ENCODE peak calls at places on chromosomes 4 and X, in ten cellular contexts. K is progenitor cell of endocrine pancreas, H is neural crest cell, X is foreskin fibroblast, M is SK-N-SH, S is IMR-90, Q is hepatocyte, J is cardiac fibroblast, W is GM10248, D is astrocyte of the spinal cord. F is an unnamed sample.

GRCh38 chr4:174394915-174395314 is 111.2 kb downstream of the CEP44 start:
- DNase-seq in S (peak; percentile 63), D (peak; percentile 75), X (peak; percentile 62), J (no peak), Q (no peak), M (no peak), W (no peak), H (no peak), K (no peak), F (no peak)

GRCh38 chr4:141962486-141962885 is 326.1 kb downstream of the IL15 start:
- DNase-seq in W (no peak), D (no peak), J (no peak), Q (no peak), M (no peak), H (no peak), S (no peak), X (no peak), K (no peak), F (no peak)

GRCh38 chr4:20618010-20618409 is 82.2 kb upstream of the PACRGL start:
- DNase-seq in S (no peak), Q (peak; percentile 19), K (no peak), X (peak; percentile 33), W (no peak), J (no peak), H (no peak), M (no peak), D (no peak), F (no peak)

GRCh38 chr4:84578540-84579409 is 4.2 kb upstream of the CDS1 start:
- DNase-seq in J (peak; percentile 79), W (no peak), X (peak; percentile 67), M (peak; percentile 17), H (no peak), Q (peak; percentile 62), K (no peak), D (peak; percentile 65), S (peak; percentile 58), F (no peak)

GRCh38 chr4:88900432-88900831 is 156.6 kb downstream of the FAM13A start:
- DNase-seq in J (peak; percentile 29), H (no peak), Q (no peak), W (no peak), M (no peak), S (peak; percentile 81), K (no peak), X (peak; percentile 76), D (peak; percentile 63), F (no peak)

GRCh38 chrX:138775501-138775900 is 64.0 kb upstream of the FGF13 start:
- DNase-seq in D (peak; percentile 30), Q (peak; percentile 28), W (peak; percentile 18), J (peak; percentile 25), S (peak; percentile 21), H (no peak), M (peak; percentile 30), K (no peak), X (peak; percentile 24), F (no peak)

GRCh38 chr4:188660796-188661195 is 521.6 kb downstream of the TRIML1 start:
- DNase-seq in S (no peak), K (no peak), H (peak; percentile 8), W (no peak), M (no peak), D (no peak), J (no peak), Q (no peak), X (no peak), F (no peak)

GRCh38 chrX:46793386-46794143 is 34.6 kb upstream of the SLC9A7 start:
- DNase-seq in J (no peak), W (no peak), S (no peak), H (no peak), X (no peak), K (no peak), M (no peak), D (no peak), Q (no peak), F (no peak)

GRCh38 chrX:10004832-10005475 is 37.8 kb downstream of the CLDN34 start:
- DNase-seq in H (no peak), J (no peak), W (no peak), Q (no peak), S (no peak), K (no peak), X (no peak), D (no peak), M (no peak), F (no peak)

GRCh38 chr4:62243895-62244294 is 1043.8 kb downstream of the ADGRL3 start:
- DNase-seq in K (no peak), M (no peak), X (no peak), J (no peak), Q (no peak), W (no peak), S (no peak), H (no peak), D (no peak), F (no peak)

GRCh38 chr4:89836897-89837384 is at the start of gene SNCA:
- DNase-seq in S (peak; percentile 21), D (peak; percentile 64), M (peak; percentile 90), H (peak; percentile 76), Q (peak; percentile 74), J (peak; percentile 55), K (peak; percentile 51), W (peak; percentile 29), X (peak; percentile 86), F (no peak)

GRCh38 chr4:118981171-118981838 is 92.7 kb downstream of the SYNPO2 start:
- DNase-seq in X (peak; percentile 43), Q (no peak), M (no peak), K (no peak), W (no peak), J (no peak), H (no peak), S (peak; percentile 81), D (no peak), F (no peak)

GRCh38 chr4:64359496-64359895 is 49.8 kb downstream of the TECRL start:
- DNase-seq in J (no peak), K (no peak), M (no peak), D (no peak), Q (no peak), S (no peak), W (no peak), H (no peak), X (no peak), F (no peak)

DNA sequence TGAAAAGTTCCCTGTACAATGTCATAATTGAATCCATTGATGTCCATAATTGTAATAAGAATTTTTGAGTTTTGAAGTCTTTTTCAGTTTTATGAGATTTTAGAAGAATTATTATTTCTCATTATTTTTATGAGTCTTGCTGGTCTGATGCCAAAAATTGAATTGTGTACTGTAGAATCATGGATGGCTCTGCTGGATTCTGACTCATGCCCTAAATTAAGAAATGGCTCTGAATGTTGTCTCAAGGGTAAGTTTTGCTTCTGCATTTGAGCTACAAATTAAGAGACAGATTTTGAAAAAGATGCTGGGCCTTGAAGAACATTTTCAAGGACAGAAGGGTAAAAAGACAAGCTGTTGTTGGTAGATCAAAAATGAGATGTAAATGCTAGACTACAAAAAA is 132.9 kb upstream of the MAP9 start:
- DNase-seq in M (no peak), J (peak; percentile 24), H (no peak), Q (no peak), S (peak; percentile 57), W (no peak), K (no peak), D (no peak), X (peak; percentile 62), F (no peak)
- TF ChIP-seq CTCF in M (no peak), J (no peak), H (no peak), Q (no peak), S (no peak), W (no peak), K (no peak), D (no peak), X (no peak), F (no peak)

GRCh38 chrX:85611926-85612325 is 232.5 kb upstream of the POF1B start:
- DNase-seq in W (peak; percentile 3), D (peak; percentile 2), M (peak; percentile 2), J (peak; percentile 8), K (no peak), H (no peak), X (peak; percentile 6), Q (no peak), S (peak; percentile 22), F (no peak)
- TF ChIP-seq CTCF in W (peak; percentile 33), D (no peak), M (peak; percentile 66), J (peak; percentile 17), K (peak; percentile 58), H (peak; percentile 63), X (no peak), Q (peak; percentile 51), S (peak; percentile 53), F (no peak)

GRCh38 chr4:189973646-189974045 is 33.0 kb downstream of the FRG1 start:
- DNase-seq in W (no peak), M (no peak), S (no peak), H (no peak), D (no peak), X (no peak), K (no peak), J (no peak), Q (no peak), F (no peak)

GRCh38 chr4:189979196-189980047 is 38.8 kb downstream of the FRG1 start:
- DNase-seq in H (no peak), W (no peak), D (no peak), M (no peak), S (no peak), J (no peak), Q (no peak), X (no peak), K (no peak), F (no peak)

DNA sequence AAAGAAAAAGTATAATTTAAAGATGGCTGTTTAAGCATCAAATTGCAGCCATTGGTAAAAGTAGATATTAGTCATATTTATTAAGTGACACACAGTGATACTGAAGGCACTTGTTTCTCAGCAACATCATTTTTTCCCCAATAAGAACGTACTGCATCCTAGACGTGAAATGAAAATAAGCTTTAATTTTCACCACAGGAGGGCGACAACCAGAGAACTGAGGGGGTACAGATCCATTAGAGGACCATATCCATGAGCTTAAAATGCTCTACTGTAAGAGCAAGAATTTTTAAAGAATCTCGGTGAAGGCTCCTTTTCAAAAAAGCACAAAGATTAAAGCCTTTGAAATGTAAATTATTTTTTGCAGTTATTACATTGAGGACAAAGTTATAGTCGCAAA is 33.4 kb downstream of the FRG1 start:
- DNase-seq in K (no peak), Q (no peak), S (no peak), H (no peak), M (peak; percentile 50), X (no peak), D (no peak), W (no peak), J (no peak), F (no peak)
- TF ChIP-seq CTCF in K (no peak), Q (peak; percentile 27), S (peak; percentile 24), H (peak; percentile 21), M (peak; percentile 61), X (no peak), D (no peak), W (peak; percentile 3), J (no peak), F (peak; percentile 29)

GRCh38 chrX:15072880-15073279 is 197.0 kb downstream of the ASB9 start:
- DNase-seq in S (no peak), D (no peak), J (no peak), W (no peak), Q (no peak), H (no peak), X (no peak), K (no peak), M (no peak), F (no peak)
- TF ChIP-seq CTCF in S (no peak), D (no peak), J (no peak), W (no peak), Q (no peak), H (no peak), X (no peak), K (no peak), M (no peak), F (no peak)

GRCh38 chr4:126592088-126592487 is 1040.7 kb upstream of the INTU start:
- DNase-seq in M (no peak), H (no peak), K (no peak), X (peak; percentile 46), W (no peak), D (peak; percentile 17), S (peak; percentile 28), Q (peak; percentile 30), J (peak; percentile 19), F (no peak)
- TF ChIP-seq CTCF in M (peak; percentile 55), H (peak; percentile 59), K (peak; percentile 63), X (peak; percentile 25), W (no peak), D (peak; percentile 41), S (peak; percentile 39), Q (peak; percentile 41), J (peak; percentile 27), F (no peak)

F was measured in GM12864.